ENCODE peak calls at places on chromosomes 12 and 14, in six cellular contexts. One of them, this sample, is unnamed.
A peak's percentile ranks its signal among the peaks of the same experiment; 100 is the strongest.

GRCh38 chr14:90458536-90458935 is 61.7 kb downstream of the CALM1 start:
- DNase-seq in body of pancreas: no peak
- DNase-seq in psoas muscle: no peak
- DNase-seq in hepatocyte: no peak
- DNase-seq in uterus: no peak
- DNase-seq in fibroblast of lung: no peak
- DNase-seq in this sample: no peak

GRCh38 chr12:17971850-17972249 is 118.1 kb downstream of the RERGL start:
- DNase-seq in body of pancreas: no peak
- DNase-seq in psoas muscle: no peak
- DNase-seq in hepatocyte: no peak
- DNase-seq in uterus: no peak
- DNase-seq in fibroblast of lung: no peak
- DNase-seq in this sample: no peak

GRCh38 chr12:124428792-124429281 is 133.9 kb downstream of the RFLNA start:
- DNase-seq in body of pancreas: no peak
- DNase-seq in psoas muscle: no peak
- DNase-seq in hepatocyte: no peak
- DNase-seq in uterus: no peak
- DNase-seq in fibroblast of lung: peak; percentile 86
- DNase-seq in this sample: no peak

GRCh38 chr14:88995437-88996198 is 171.2 kb downstream of the TTC8 start:
- DNase-seq in body of pancreas: no peak
- DNase-seq in psoas muscle: no peak
- DNase-seq in hepatocyte: no peak
- DNase-seq in uterus: no peak
- DNase-seq in fibroblast of lung: peak; percentile 73
- DNase-seq in this sample: no peak

GRCh38 chr12:71312767-71313375 is 126.7 kb upstream of the LGR5 start:
- DNase-seq in body of pancreas: no peak
- DNase-seq in psoas muscle: no peak
- DNase-seq in hepatocyte: peak; percentile 16
- DNase-seq in uterus: no peak
- DNase-seq in fibroblast of lung: peak; percentile 13
- DNase-seq in this sample: no peak

GRCh38 chr12:58608711-58609110 is 311.6 kb downstream of the LRIG3 start:
- DNase-seq in body of pancreas: no peak
- DNase-seq in psoas muscle: no peak
- DNase-seq in hepatocyte: no peak
- DNase-seq in uterus: no peak
- DNase-seq in fibroblast of lung: peak; percentile 23
- DNase-seq in this sample: no peak

GRCh38 chr14:68843471-68844209 is 50.8 kb upstream of the ZFP36L1 start:
- DNase-seq in body of pancreas: peak; percentile 84
- DNase-seq in psoas muscle: peak; percentile 88
- DNase-seq in hepatocyte: peak; percentile 84
- DNase-seq in uterus: peak; percentile 84
- DNase-seq in fibroblast of lung: peak; percentile 75
- DNase-seq in this sample: peak; percentile 78

GRCh38 chr12:64826234-64826633 is 1.8 kb downstream of the TBC1D30 start:
- DNase-seq in body of pancreas: peak; percentile 67
- DNase-seq in psoas muscle: peak; percentile 53
- DNase-seq in hepatocyte: peak; percentile 78
- DNase-seq in uterus: peak; percentile 28
- DNase-seq in fibroblast of lung: peak; percentile 60
- DNase-seq in this sample: no peak

GRCh38 chr12:106304001-106304421 is 1.5 kb downstream of the TCP11L2 start:
- DNase-seq in body of pancreas: peak; percentile 13
- DNase-seq in psoas muscle: no peak
- DNase-seq in hepatocyte: peak; percentile 24
- DNase-seq in uterus: peak; percentile 24
- DNase-seq in fibroblast of lung: no peak
- DNase-seq in this sample: no peak

GRCh38 chr12:113196996-113197395 is 11.5 kb downstream of the RITA1 start:
- DNase-seq in body of pancreas: peak; percentile 78
- DNase-seq in psoas muscle: peak; percentile 73
- DNase-seq in hepatocyte: peak; percentile 84
- DNase-seq in uterus: peak; percentile 78
- DNase-seq in fibroblast of lung: peak; percentile 85
- DNase-seq in this sample: peak; percentile 75

GRCh38 chr12:96241484-96242256 is 47.5 kb downstream of the ELK3 start:
- DNase-seq in body of pancreas: no peak
- DNase-seq in psoas muscle: no peak
- DNase-seq in hepatocyte: peak; percentile 36
- DNase-seq in uterus: peak; percentile 75
- DNase-seq in fibroblast of lung: peak; percentile 82
- DNase-seq in this sample: no peak

GRCh38 chr12:70271025-70271424 is 27.8 kb downstream of the CNOT2 start:
- DNase-seq in body of pancreas: no peak
- DNase-seq in psoas muscle: no peak
- DNase-seq in hepatocyte: peak; percentile 11
- DNase-seq in uterus: no peak
- DNase-seq in fibroblast of lung: no peak
- DNase-seq in this sample: no peak

GRCh38 chr14:100628225-100628624 is 41.0 kb upstream of the BEGAIN start:
- DNase-seq in body of pancreas: no peak
- DNase-seq in psoas muscle: no peak
- DNase-seq in hepatocyte: no peak
- DNase-seq in uterus: no peak
- DNase-seq in fibroblast of lung: no peak
- DNase-seq in this sample: no peak

GRCh38 chr12:50032516-50033316 is 7.4 kb upstream of the RACGAP1 start:
- DNase-seq in body of pancreas: no peak
- DNase-seq in psoas muscle: no peak
- DNase-seq in hepatocyte: no peak
- DNase-seq in uterus: no peak
- DNase-seq in fibroblast of lung: no peak
- DNase-seq in this sample: peak; percentile 78

GRCh38 chr14:65134651-65135579 is 32.6 kb upstream of the MAX start:
- DNase-seq in body of pancreas: no peak
- DNase-seq in psoas muscle: no peak
- DNase-seq in hepatocyte: no peak
- DNase-seq in uterus: no peak
- DNase-seq in fibroblast of lung: no peak
- DNase-seq in this sample: no peak

GRCh38 chr12:100413006-100413405 is 56.1 kb downstream of the SLC17A8 start:
- DNase-seq in body of pancreas: no peak
- DNase-seq in psoas muscle: no peak
- DNase-seq in hepatocyte: peak; percentile 54
- DNase-seq in uterus: no peak
- DNase-seq in fibroblast of lung: no peak
- DNase-seq in this sample: no peak

GRCh38 chr12:120738252-120739030 is 12.8 kb downstream of the ACADS start:
- DNase-seq in body of pancreas: no peak
- DNase-seq in psoas muscle: peak; percentile 65
- DNase-seq in hepatocyte: no peak
- DNase-seq in uterus: no peak
- DNase-seq in fibroblast of lung: no peak
- DNase-seq in this sample: no peak

GRCh38 chr12:92753976-92754885 is 51.4 kb downstream of the PLEKHG7 start:
- DNase-seq in body of pancreas: no peak
- DNase-seq in psoas muscle: no peak
- DNase-seq in hepatocyte: no peak
- DNase-seq in uterus: peak; percentile 45
- DNase-seq in fibroblast of lung: peak; percentile 77
- DNase-seq in this sample: no peak

GRCh38 chr14:55915464-55915863 is 202.7 kb upstream of the PELI2 start:
- DNase-seq in body of pancreas: no peak
- DNase-seq in psoas muscle: no peak
- DNase-seq in hepatocyte: no peak
- DNase-seq in uterus: no peak
- DNase-seq in fibroblast of lung: no peak
- DNase-seq in this sample: no peak

GRCh38 chr12:47986832-47987231 is 17.4 kb downstream of the COL2A1 start:
- DNase-seq in body of pancreas: no peak
- DNase-seq in psoas muscle: no peak
- DNase-seq in hepatocyte: no peak
- DNase-seq in uterus: no peak
- DNase-seq in fibroblast of lung: no peak
- DNase-seq in this sample: no peak

GRCh38 chr14:20866194-20866593 is 25.0 kb upstream of the RNASE3 start:
- DNase-seq in body of pancreas: no peak
- DNase-seq in psoas muscle: no peak
- DNase-seq in hepatocyte: no peak
- DNase-seq in uterus: no peak
- DNase-seq in fibroblast of lung: no peak
- DNase-seq in this sample: no peak
- TF ChIP-seq CTCF in body of pancreas: no peak
- TF ChIP-seq CTCF in psoas muscle: no peak
- TF ChIP-seq CTCF in hepatocyte: no peak
- TF ChIP-seq CTCF in uterus: no peak
- TF ChIP-seq CTCF in fibroblast of lung: no peak
- TF ChIP-seq CTCF in this sample: no peak

GRCh38 chr14:22882529-22883190 is 362 bp upstream of the REM2 start:
- DNase-seq in body of pancreas: peak; percentile 59
- DNase-seq in psoas muscle: no peak
- DNase-seq in hepatocyte: peak; percentile 90
- DNase-seq in uterus: peak; percentile 56
- DNase-seq in fibroblast of lung: peak; percentile 47
- DNase-seq in this sample: peak; percentile 77
- H3K4me3 ChIP-seq in body of pancreas: no peak overlapping the region
- H3K4me3 ChIP-seq in psoas muscle: no peak overlapping the region
- H3K4me3 ChIP-seq in hepatocyte: no peak overlapping the region
- H3K4me3 ChIP-seq in uterus: no peak overlapping the region
- H3K4me3 ChIP-seq in fibroblast of lung: no peak overlapping the region
- H3K4me3 ChIP-seq in this sample: no peak overlapping the region

GRCh38 chr12:132427177-132427725 is 62.7 kb upstream of the FBRSL1 start:
- DNase-seq in body of pancreas: peak; percentile 67
- DNase-seq in psoas muscle: no peak
- DNase-seq in hepatocyte: no peak
- DNase-seq in uterus: no peak
- DNase-seq in fibroblast of lung: no peak
- DNase-seq in this sample: no peak
- H3K27me3 ChIP-seq in body of pancreas: no peaks in the 10 kb centered on the region
- H3K27me3 ChIP-seq in psoas muscle: peaks cover 87% of the 10 kb centered on the region
- H3K27me3 ChIP-seq in hepatocyte: peaks cover 24% of the 10 kb centered on the region
- H3K27me3 ChIP-seq in uterus: no peaks in the 10 kb centered on the region
- H3K27me3 ChIP-seq in fibroblast of lung: no peaks in the 10 kb centered on the region
- H3K27me3 ChIP-seq in this sample: no peaks in the 10 kb centered on the region

GRCh38 chr14:75259510-75259855 is 19.1 kb upstream of the FOS start:
- DNase-seq in body of pancreas: no peak
- DNase-seq in psoas muscle: no peak
- DNase-seq in hepatocyte: peak; percentile 62
- DNase-seq in uterus: no peak
- DNase-seq in fibroblast of lung: peak; percentile 75
- DNase-seq in this sample: peak; percentile 36
- TF ChIP-seq CTCF in body of pancreas: no peak
- TF ChIP-seq CTCF in psoas muscle: no peak
- TF ChIP-seq CTCF in hepatocyte: peak; percentile 29
- TF ChIP-seq CTCF in uterus: peak; percentile 27
- TF ChIP-seq CTCF in fibroblast of lung: peak; percentile 31
- TF ChIP-seq CTCF in this sample: peak; percentile 15

GRCh38 chr14:36021030-36021422 is 155.5 kb downstream of the PTCSC3 start:
- DNase-seq in body of pancreas: no peak
- DNase-seq in psoas muscle: no peak
- DNase-seq in hepatocyte: no peak
- DNase-seq in uterus: no peak
- DNase-seq in fibroblast of lung: no peak
- DNase-seq in this sample: no peak
- H3K4me3 ChIP-seq in body of pancreas: no peak overlapping the region
- H3K4me3 ChIP-seq in psoas muscle: no peak overlapping the region
- H3K4me3 ChIP-seq in hepatocyte: no peak overlapping the region
- H3K4me3 ChIP-seq in uterus: no peak overlapping the region
- H3K4me3 ChIP-seq in fibroblast of lung: no peak overlapping the region
- H3K4me3 ChIP-seq in this sample: no peak overlapping the region

This sample was measured in WERI-Rb-1.